ENCODE peak calls at places on chromosomes 5 and 9, in four cellular contexts. Q is IMR-90, Y is colonic mucosa, R is mesenchymal stem cell. W is an unnamed sample.

GRCh38 chr9:132946216-132946615 is 1.8 kb upstream of the TSC1 start:
- DNase-seq in Q (no peak), Y (no peak), R (peak; percentile 20), W (no peak)

GRCh38 chr5:122156724-122157325 is 27.5 kb downstream of the ZNF474 start:
- DNase-seq in Q (peak; percentile 78), Y (no peak), R (peak; percentile 74), W (peak; percentile 72)

GRCh38 chr5:158990979-158991378 is 108.7 kb downstream of the EBF1 start:
- DNase-seq in Q (no peak), Y (no peak), R (no peak), W (no peak)

GRCh38 chr5:150616024-150616470 is 24.4 kb upstream of the SYNPO start:
- DNase-seq in Q (no peak), Y (peak; percentile 92), R (no peak), W (no peak)

GRCh38 chr5:43152946-43153345 is 32.2 kb downstream of the ZNF131 start:
- DNase-seq in Q (peak; percentile 76), Y (no peak), R (no peak), W (no peak)

GRCh38 chr5:79697222-79698164 is 7.9 kb downstream of the CMYA5 start:
- DNase-seq in Q (peak; percentile 65), Y (no peak), R (peak; percentile 43), W (peak; percentile 65)

GRCh38 chr5:102975040-102975439 is 144.9 kb downstream of the GIN1 start:
- DNase-seq in Q (no peak), Y (no peak), R (no peak), W (no peak)

GRCh38 chr5:55880453-55880852 is 29.3 kb downstream of the IL31RA start:
- DNase-seq in Q (no peak), Y (no peak), R (no peak), W (no peak)

GRCh38 chr5:154967419-154968024 is 26.6 kb downstream of the MRPL22 start:
- DNase-seq in Q (peak; percentile 21), Y (no peak), R (peak; percentile 26), W (peak; percentile 24)

GRCh38 chr9:109707355-109707754 is 72.6 kb upstream of the PALM2AKAP2 start:
- DNase-seq in Q (no peak), Y (no peak), R (no peak), W (no peak)

GRCh38 chr9:93577045-93577939 is 908 bp downstream of the PHF2 start:
- DNase-seq in Q (no peak), Y (peak; percentile 56), R (peak; percentile 29), W (no peak)

GRCh38 chr9:74742792-74743389 is 144.8 kb downstream of the TRPM6 start:
- DNase-seq in Q (peak; percentile 24), Y (no peak), R (peak; percentile 30), W (peak; percentile 27)

GRCh38 chr5:160837749-160838593 is 14.0 kb downstream of the ATP10B start:
- DNase-seq in Q (no peak), Y (no peak), R (no peak), W (no peak)

GRCh38 chr9:27337833-27338526 is 41.0 kb upstream of the EQTN start:
- DNase-seq in Q (no peak), Y (peak; percentile 65), R (no peak), W (no peak)

GRCh38 chr5:1545798-1546355 is 22.1 kb upstream of the LPCAT1 start:
- DNase-seq in Q (no peak), Y (no peak), R (no peak), W (no peak)

GRCh38 chr5:109291090-109291489 is 118.7 kb downstream of the PJA2 start:
- DNase-seq in Q (no peak), Y (no peak), R (no peak), W (no peak)

GRCh38 chr5:8710426-8710930 is 835.4 kb downstream of the SEMA5A start:
- DNase-seq in Q (no peak), Y (no peak), R (no peak), W (no peak)

GRCh38 chr9:12764150-12764549 is 10.7 kb upstream of the LURAP1L start:
- DNase-seq in Q (peak; percentile 16), Y (no peak), R (no peak), W (no peak)

GRCh38 chr5:172846677-172847076 is 12.6 kb downstream of the ERGIC1 start:
- DNase-seq in Q (no peak), Y (no peak), R (peak; percentile 32), W (no peak)

GRCh38 chr5:142433526-142434321 is 108.9 kb upstream of the SPRY4 start:
- DNase-seq in Q (peak; percentile 47), Y (no peak), R (peak; percentile 40), W (peak; percentile 34)

GRCh38 chr5:14504816-14505215 is 76.8 kb upstream of the OTULINL start:
- DNase-seq in Q (no peak), Y (no peak), R (no peak), W (no peak)

GRCh38 chr5:110038297-110038997 is 348.7 kb downstream of the MAN2A1 start:
- DNase-seq in Q (no peak), Y (no peak), R (no peak), W (no peak)

GRCh38 chr5:38596997-38597396 is 40.6 kb upstream of the LIFR start:
- DNase-seq in Q (no peak), Y (no peak), R (no peak), W (no peak)

GRCh38 chr5:17411436-17411835 is 86.6 kb upstream of the TAF11L2 start:
- DNase-seq in Q (peak; percentile 69), Y (no peak), R (peak; percentile 53), W (no peak)

GRCh38 chr9:130424781-130425310 is 19.9 kb upstream of the ASS1 start:
- DNase-seq in Q (no peak), Y (no peak), R (no peak), W (no peak)

GRCh38 chr5:40735609-40736008 is 20.2 kb downstream of the TTC33 start:
- DNase-seq in Q (no peak), Y (no peak), R (no peak), W (no peak)

GRCh38 chr5:74641778-74642542 is 1.4 kb upstream of the ENC1 start:
- DNase-seq in Q (peak; percentile 87), Y (peak; percentile 67), R (peak; percentile 86), W (peak; percentile 77)

GRCh38 chr5:178372091-178372695 is 139.6 kb upstream of the PHYKPL start:
- DNase-seq in Q (no peak), Y (no peak), R (no peak), W (no peak)

GRCh38 chr5:4196744-4197646 is 601.4 kb downstream of the IRX1 start:
- DNase-seq in Q (no peak), Y (no peak), R (no peak), W (no peak)

GRCh38 chr9:136225748-136226679 is 19.6 kb downstream of the QSOX2 start:
- DNase-seq in Q (peak; percentile 31), Y (peak; percentile 68), R (peak; percentile 50), W (peak; percentile 41)

GRCh38 chr9:127910613-127911205 is 6.1 kb downstream of the ST6GALNAC4 start:
- DNase-seq in Q (peak; percentile 47), Y (peak; percentile 69), R (no peak), W (no peak)

GRCh38 chr9:107784235-107784958 is 294.8 kb upstream of the KLF4 start:
- DNase-seq in Q (peak; percentile 88), Y (no peak), R (peak; percentile 90), W (peak; percentile 87)

GRCh38 chr9:35682083-35682482 is 7.6 kb downstream of the TPM2 start:
- DNase-seq in Q (no peak), Y (no peak), R (no peak), W (no peak)

GRCh38 chr9:22508790-22509189 is 62.2 kb downstream of the DMRTA1 start:
- DNase-seq in Q (no peak), Y (no peak), R (no peak), W (no peak)

GRCh38 chr9:1829719-1830118 is 185.4 kb upstream of the SMARCA2 start:
- DNase-seq in Q (no peak), Y (no peak), R (no peak), W (no peak)

GRCh38 chr5:107524111-107524510 is 146.6 kb downstream of the EFNA5 start:
- DNase-seq in Q (no peak), Y (no peak), R (no peak), W (no peak)

DNA sequence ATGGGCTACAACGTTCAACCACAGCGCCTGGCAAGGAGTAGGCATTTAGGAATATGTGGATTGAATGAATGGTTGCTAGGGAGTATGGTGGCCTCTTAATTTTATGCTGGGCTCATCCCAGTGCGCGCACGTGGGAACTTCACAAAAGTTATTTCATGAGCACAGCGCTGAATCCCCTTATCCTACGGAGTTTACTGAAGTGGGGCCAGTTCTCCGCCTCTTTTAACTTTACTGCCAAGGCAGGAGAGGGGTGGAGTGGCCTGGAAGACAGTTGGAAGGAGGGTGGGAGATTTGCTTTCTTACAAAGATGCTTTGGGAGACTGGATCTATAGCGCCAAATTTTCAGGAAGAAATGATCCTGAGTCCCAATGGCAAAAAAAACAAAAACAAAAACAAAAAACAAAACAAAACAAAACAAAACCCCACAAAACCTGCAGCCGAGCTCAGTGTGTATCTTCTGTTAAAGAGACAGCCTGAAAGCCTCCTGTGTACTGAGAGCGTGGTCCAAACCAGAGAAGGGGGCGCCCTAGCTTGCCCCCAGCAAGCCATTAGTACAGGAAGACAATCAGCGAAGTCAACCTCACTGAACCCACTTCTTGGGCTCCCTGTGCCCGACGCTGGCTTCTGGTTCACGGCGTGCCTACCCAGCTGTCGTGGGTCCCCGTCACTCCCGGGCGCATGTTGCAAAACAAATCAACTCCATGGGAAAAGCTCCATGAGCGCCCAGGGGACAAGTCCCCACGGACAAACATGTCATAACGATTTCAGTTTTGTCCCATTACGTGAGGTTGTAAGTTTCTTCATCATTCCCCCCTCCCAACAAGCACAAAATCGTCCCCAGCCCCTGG is 326.7 kb downstream of the SH3GL2 start:
- DNase-seq in Q (no peak), Y (peak; percentile 39), R (no peak), W (no peak)
- H3K27ac ChIP-seq in Q (no peak overlapping the region), Y (peak overlapping the region; percentile 76), R (no peak overlapping the region), W (no peak overlapping the region)

DNA sequence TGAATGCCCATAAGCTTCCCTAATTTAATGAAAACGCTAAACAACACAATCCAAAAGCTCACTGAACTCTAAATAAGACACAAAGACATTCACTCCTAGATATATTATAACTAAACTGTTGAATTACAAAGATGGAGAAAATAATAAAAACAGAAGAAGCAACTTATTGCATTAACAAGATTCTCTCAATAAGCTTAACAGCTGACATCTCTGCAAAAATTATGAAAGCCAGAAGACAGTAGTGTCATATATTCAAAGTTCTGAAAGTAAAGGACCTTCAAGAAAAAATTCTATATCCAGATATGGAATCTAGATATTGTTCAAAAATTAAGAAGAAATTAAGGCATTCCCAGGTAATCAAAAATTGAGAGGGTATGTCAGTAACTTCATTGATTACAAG is 957.8 kb upstream of the TYRP1 start:
- DNase-seq in Q (no peak), Y (no peak), R (peak; percentile 4), W (no peak)
- H3K4me3 ChIP-seq in Q (no peak overlapping the region), Y (no peak overlapping the region), R (no peak overlapping the region), W (no peak overlapping the region)

GRCh38 chr5:76386360-76386759 is 16.7 kb upstream of the IQGAP2 start:
- DNase-seq in Q (no peak), Y (peak; percentile 94), R (no peak), W (no peak)
- H3K27ac ChIP-seq in Q (no peak overlapping the region), Y (no peak overlapping the region), R (no peak overlapping the region), W (no peak overlapping the region)

GRCh38 chr5:57696005-57696755 is 213.6 kb upstream of the ACTBL2 start:
- DNase-seq in Q (no peak), Y (no peak), R (no peak), W (no peak)
- H3K4me3 ChIP-seq in Q (no peak overlapping the region), Y (no peak overlapping the region), R (no peak overlapping the region), W (no peak overlapping the region)

DNA sequence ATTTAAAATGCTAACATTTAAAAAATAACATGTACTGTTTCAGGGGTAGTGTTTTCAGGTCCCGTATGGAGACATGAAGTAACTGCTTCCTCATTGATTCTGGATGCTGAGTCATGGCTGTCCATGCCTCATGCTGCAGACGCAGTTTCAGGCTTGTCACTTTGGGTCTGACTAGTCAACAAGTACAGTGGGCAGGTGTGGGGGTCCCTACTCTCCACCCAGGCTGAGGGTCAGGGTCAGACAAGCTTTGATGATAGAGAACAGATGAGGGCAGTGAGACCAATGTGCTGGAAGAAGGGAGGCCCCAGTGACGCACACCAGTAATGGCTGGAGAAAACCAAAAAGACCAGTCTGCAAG is 80.0 kb upstream of the NFIL3 start:
- DNase-seq in Q (peak; percentile 48), Y (no peak), R (peak; percentile 65), W (no peak)
- H3K27ac ChIP-seq in Q (no peak overlapping the region), Y (no peak overlapping the region), R (no peak overlapping the region), W (no peak overlapping the region)